ENCODE peak calls at places on chromosomes 13 and 19, in ten cellular contexts. L is T-helper 17 cell; H is fibroblast of the aortic adventitia; Y is hypothalamus; Q is OCI-LY7; T is tibial artery; B is CD8-positive, alpha-beta memory T cell; X is NCI-H1417; W is stimulated activated naive B cell treated with anti-CD40 and anti-IgM and Interleukin-4, amounts not matched to agents 10 μg/mL and 1 μg/mL and 100 μg/mL, for 72 hours; F is immature natural killer cell. P is an unnamed sample.

GRCh38 chr19:16661480-16662034 is 618 bp downstream of the TMEM38A start:
- DNase-seq in L (no peak), H (no peak), Y (peak), Q (peak), T (peak), B (peak), X (peak), W (peak), F (peak), P (peak)

GRCh38 chr13:45807520-45808099 is 43.9 kb downstream of the SIAH3 start:
- DNase-seq in L (no peak), H (peak), Y (peak), Q (peak), T (no peak), B (peak), X (peak), W (no peak), F (no peak), P (peak)

GRCh38 chr13:46975173-46975572 is 78.3 kb upstream of the HTR2A start:
- DNase-seq in L (no peak), H (no peak), Y (no peak), Q (peak), T (no peak), B (no peak), X (no peak), W (no peak), F (no peak), P (no peak)

GRCh38 chr13:82947121-82948077 is 934.9 kb downstream of the SLITRK1 start:
- DNase-seq in L (no peak), H (no peak), Y (no peak), Q (no peak), T (no peak), B (no peak), X (no peak), W (no peak), F (no peak), P (peak)

GRCh38 chr19:31356587-31357314 is 7.5 kb upstream of the TSHZ3 start:
- DNase-seq in L (peak), H (no peak), Y (no peak), Q (no peak), T (no peak), B (peak), X (no peak), W (peak), F (peak), P (no peak)

GRCh38 chr13:82739881-82740280 is 1142.4 kb downstream of the SLITRK1 start:
- DNase-seq in L (no peak), H (peak), Y (no peak), Q (no peak), T (no peak), B (no peak), X (no peak), W (no peak), F (no peak), P (peak)

GRCh38 chr19:1627194-1627593 is 21.9 kb upstream of the UQCR11 start:
- DNase-seq in L (no peak), H (no peak), Y (no peak), Q (no peak), T (no peak), B (no peak), X (no peak), W (no peak), F (no peak), P (no peak)

GRCh38 chr19:16920816-16921529 is 32.2 kb downstream of the F2RL3 start:
- DNase-seq in L (no peak), H (peak), Y (no peak), Q (no peak), T (no peak), B (no peak), X (no peak), W (no peak), F (no peak), P (peak)

GRCh38 chr19:56312787-56313343 is 1.8 kb downstream of the ZSCAN5A start:
- DNase-seq in L (no peak), H (no peak), Y (no peak), Q (no peak), T (no peak), B (no peak), X (no peak), W (no peak), F (no peak), P (no peak)